ENCODE peak calls at places on chromosomes 1 and 21, in seven cellular contexts. G is HAP-1, I is hepatocyte, F is prostate gland, K is ovary, C is endodermal cell, M is sigmoid colon. U is an unnamed sample.
A peak's percentile ranks its signal among the peaks of the same experiment; 100 is the strongest.

GRCh38 chr1:35962952-35963351 is 32.0 kb downstream of the AGO3 start:
- DNase-seq in G (no peak), I (no peak), F (no peak), K (no peak), C (no peak), M (no peak), U (no peak)

GRCh38 chr1:151568626-151569088 is 28.5 kb downstream of the TUFT1 start:
- DNase-seq in G (no peak), I (no peak), F (no peak), K (no peak), C (no peak), M (no peak), U (no peak)

GRCh38 chr1:163664706-163665321 is 343.1 kb downstream of the NUF2 start:
- DNase-seq in G (no peak), I (peak; percentile 8), F (no peak), K (no peak), C (no peak), M (no peak), U (no peak)

GRCh38 chr1:7940745-7941436 is at the start of gene TNFRSF9:
- DNase-seq in G (no peak), I (peak; percentile 61), F (no peak), K (no peak), C (peak; percentile 54), M (no peak), U (no peak)

GRCh38 chr1:89179343-89179742 is 3.5 kb upstream of the GBP7 start:
- DNase-seq in G (no peak), I (no peak), F (no peak), K (no peak), C (no peak), M (no peak), U (no peak)

GRCh38 chr1:242178924-242179708 is 180.2 kb upstream of the MAP1LC3C start:
- DNase-seq in G (no peak), I (no peak), F (no peak), K (no peak), C (no peak), M (no peak), U (peak; percentile 26)

GRCh38 chr1:59494145-59494824 is 197.4 kb downstream of the FGGY start:
- DNase-seq in G (no peak), I (no peak), F (no peak), K (no peak), C (no peak), M (no peak), U (no peak)

GRCh38 chr1:6472391-6472790 is 6.4 kb upstream of the TNFRSF25 start:
- DNase-seq in G (no peak), I (no peak), F (no peak), K (no peak), C (no peak), M (no peak), U (peak; percentile 81)

GRCh38 chr1:226002667-226003501 is 3.7 kb upstream of the SDE2 start:
- DNase-seq in G (peak; percentile 84), I (peak; percentile 36), F (peak; percentile 31), K (no peak), C (peak; percentile 97), M (peak; percentile 76), U (peak; percentile 88)

GRCh38 chr21:43757601-43758000 is 18.5 kb downstream of the CSTB start:
- DNase-seq in G (no peak), I (no peak), F (peak; percentile 48), K (no peak), C (no peak), M (no peak), U (no peak)

GRCh38 chr1:118304722-118305344 is 119.8 kb upstream of the SPAG17 start:
- DNase-seq in G (peak; percentile 93), I (no peak), F (no peak), K (no peak), C (peak; percentile 52), M (no peak), U (no peak)

GRCh38 chr1:158060001-158060400 is 66.6 kb downstream of the KIRREL1 start:
- DNase-seq in G (no peak), I (no peak), F (no peak), K (no peak), C (peak; percentile 91), M (no peak), U (peak; percentile 67)

GRCh38 chr1:151458936-151459330 is 361 bp downstream of the POGZ start:
- DNase-seq in G (peak; percentile 72), I (peak; percentile 77), F (peak; percentile 40), K (peak; percentile 68), C (peak; percentile 90), M (peak; percentile 84), U (peak; percentile 93)

GRCh38 chr1:152479792-152480595 is 30.6 kb upstream of the LCE5A start:
- DNase-seq in G (peak; percentile 50), I (no peak), F (no peak), K (peak; percentile 24), C (peak; percentile 66), M (no peak), U (no peak)

GRCh38 chr1:54835970-54836369 is 34.8 kb upstream of the TTC22 start:
- DNase-seq in G (no peak), I (no peak), F (no peak), K (no peak), C (peak; percentile 26), M (no peak), U (no peak)

GRCh38 chr1:234621657-234622335 is 11.8 kb upstream of the IRF2BP2 start:
- DNase-seq in G (no peak), I (no peak), F (no peak), K (no peak), C (no peak), M (no peak), U (no peak)

GRCh38 chr1:210446479-210446878 is 117.8 kb downstream of the HHAT start:
- DNase-seq in G (no peak), I (peak; percentile 49), F (no peak), K (no peak), C (peak; percentile 61), M (no peak), U (no peak)

GRCh38 chr1:162033445-162033844 is 9.8 kb upstream of the OLFML2B start:
- DNase-seq in G (no peak), I (no peak), F (no peak), K (no peak), C (no peak), M (peak; percentile 85), U (no peak)

GRCh38 chr1:166544036-166544435 is 295.2 kb upstream of the POGK start:
- DNase-seq in G (no peak), I (no peak), F (no peak), K (no peak), C (no peak), M (no peak), U (no peak)

GRCh38 chr1:43153443-43153842 is 18.6 kb downstream of the EBNA1BP2 start:
- DNase-seq in G (no peak), I (no peak), F (no peak), K (no peak), C (no peak), M (no peak), U (no peak)

GRCh38 chr21:16773206-16773605 is 739.6 kb upstream of the CXADR start:
- DNase-seq in G (no peak), I (no peak), F (no peak), K (no peak), C (no peak), M (no peak), U (no peak)

GRCh38 chr1:61334718-61335589 is 252.6 kb downstream of the NFIA start:
- DNase-seq in G (no peak), I (peak; percentile 67), F (no peak), K (peak; percentile 61), C (no peak), M (peak; percentile 85), U (no peak)

GRCh38 chr1:169250022-169250421 is 117.6 kb downstream of the NME7 start:
- DNase-seq in G (no peak), I (no peak), F (no peak), K (no peak), C (no peak), M (no peak), U (no peak)

DNA sequence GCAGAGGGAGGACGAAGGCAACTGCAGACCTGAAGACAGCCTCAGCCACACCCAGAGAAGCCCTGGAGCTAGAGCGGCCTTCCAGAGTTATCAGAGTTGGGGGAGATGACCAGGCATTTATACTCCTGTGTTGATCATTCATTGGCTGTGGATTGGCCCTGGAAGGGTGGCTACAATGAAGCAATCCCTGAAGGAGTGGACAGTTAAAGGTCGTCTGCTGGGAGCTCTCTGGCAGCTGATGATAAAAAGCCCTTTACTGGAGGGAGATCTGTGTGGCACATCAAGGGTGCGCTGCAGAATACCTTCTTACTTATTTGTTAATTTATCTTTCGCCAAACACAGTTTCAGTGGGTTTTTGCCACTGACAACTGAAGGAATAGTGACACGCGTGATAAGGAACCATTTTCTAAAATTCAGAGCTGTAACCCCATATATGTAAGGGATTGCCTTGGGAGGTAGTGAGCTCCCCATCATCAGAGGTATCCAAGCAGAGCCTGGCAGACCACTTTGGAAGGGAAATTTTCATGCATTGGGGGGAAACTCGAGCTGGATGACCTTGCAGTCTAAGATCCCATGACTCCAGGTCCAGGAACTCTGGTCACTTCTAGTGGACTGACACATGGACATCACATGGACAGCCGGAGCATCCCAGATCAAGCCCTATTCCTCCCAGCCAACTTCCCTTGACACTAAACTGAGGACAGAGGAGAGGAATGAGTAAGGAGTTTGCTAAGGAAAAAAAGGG is 126.4 kb upstream of the GADD45A start:
- DNase-seq in G (no peak), I (no peak), F (no peak), K (no peak), C (no peak), M (no peak), U (no peak)
- H3K4me3 ChIP-seq in G (no peak overlapping the region), I (no peak overlapping the region), F (no peak overlapping the region), K (no peak overlapping the region), C (no peak overlapping the region), M (no peak overlapping the region), U (no peak overlapping the region)

GRCh38 chr1:53799141-53799540 is 39.0 kb downstream of the NDC1 start:
- DNase-seq in G (peak; percentile 71), I (no peak), F (no peak), K (no peak), C (no peak), M (no peak), U (no peak)
- H3K36me3 ChIP-seq in G (peaks cover 60% of the 10 kb centered on the region), I (no peaks in the 10 kb centered on the region), F (no peaks in the 10 kb centered on the region), K (no peaks in the 10 kb centered on the region), C (peaks cover 80% of the 10 kb centered on the region), M (no peaks in the 10 kb centered on the region), U (peaks cover 15% of the 10 kb centered on the region)

DNA sequence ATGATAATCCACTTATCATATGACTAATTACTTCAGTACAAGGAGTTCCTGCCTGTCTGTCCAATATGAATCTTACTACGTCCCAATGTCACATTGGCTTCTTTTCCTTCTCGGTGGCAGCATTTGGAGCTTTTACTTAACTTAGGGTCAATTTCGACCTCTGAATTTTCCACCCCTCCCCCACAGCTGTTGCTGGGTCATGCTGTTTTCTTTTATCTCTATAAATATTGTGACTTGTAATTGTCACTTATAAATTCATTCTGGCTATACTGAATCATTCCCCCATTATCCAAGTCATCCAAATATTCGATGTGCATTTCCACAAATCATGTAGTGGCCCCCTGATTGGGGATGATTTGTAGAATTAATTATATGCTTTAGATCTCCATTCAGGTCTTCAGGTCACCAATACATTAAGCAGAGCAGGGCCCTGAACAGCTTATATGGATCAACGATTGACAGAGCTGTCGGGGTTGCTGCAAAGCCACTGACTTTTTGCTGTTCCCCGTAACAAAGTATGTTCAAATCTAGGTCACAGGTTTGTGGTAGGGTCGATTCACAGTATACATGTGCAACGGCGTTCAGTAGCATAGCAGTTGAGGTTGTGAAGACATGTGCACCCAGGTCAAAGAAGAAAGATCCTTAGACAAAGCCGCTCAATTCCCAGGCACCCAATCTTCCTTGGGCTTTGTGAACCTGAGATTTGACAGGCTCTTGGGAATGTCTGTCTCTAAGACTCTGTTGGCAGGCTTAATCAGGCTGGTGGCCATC is 18.3 kb upstream of the RNU1-4 start:
- DNase-seq in G (no peak), I (peak; percentile 2), F (no peak), K (no peak), C (peak; percentile 30), M (no peak), U (peak; percentile 37)
- H3K27me3 ChIP-seq in G (no peaks in the 10 kb centered on the region), I (no peaks in the 10 kb centered on the region), F (peaks cover 2% of the 10 kb centered on the region), K (no peaks in the 10 kb centered on the region), C (no peaks in the 10 kb centered on the region), M (no peaks in the 10 kb centered on the region), U (no peaks in the 10 kb centered on the region)

GRCh38 chr1:26353210-26353859 is 595 bp downstream of the CRYBG2 start:
- DNase-seq in G (no peak), I (no peak), F (no peak), K (no peak), C (no peak), M (no peak), U (peak; percentile 11)
- H3K4me3 ChIP-seq in G (no peak overlapping the region), I (no peak overlapping the region), F (no peak overlapping the region), K (no peak overlapping the region), C (no peak overlapping the region), M (no peak overlapping the region), U (no peak overlapping the region)

U was measured in H7.